ENCODE peak calls at places on chromosomes 11 and 22, in nine cellular contexts. W is right atrium auricular region, J is endodermal cell, T is PC-3, S is tibial artery, K is dorsolateral prefrontal cortex, Y is HL-60, H is PC-9, M is upper lobe of right lung. R is an unnamed sample.

GRCh38 chr22:36419177-36419911 is 31.6 kb upstream of the MYH9 start:
- DNase-seq in S (no peak), T (no peak), M (no peak), H (peak; percentile 93), K (no peak), W (peak; percentile 62), Y (no peak), J (peak; percentile 69), R (no peak)

GRCh38 chr11:118437736-118438125 is 1.4 kb downstream of the KMT2A start:
- DNase-seq in T (peak; percentile 44), J (no peak), S (peak; percentile 74), K (peak; percentile 58), M (no peak), H (no peak), W (no peak), Y (no peak), R (peak; percentile 3)

GRCh38 chr11:131218542-131218941 is 151.9 kb upstream of the NTM start:
- DNase-seq in S (no peak), K (no peak), J (no peak), T (no peak), W (no peak), H (no peak), M (no peak), Y (no peak), R (no peak)

GRCh38 chr11:1493650-1494244 is 7.2 kb upstream of the MOB2 start:
- DNase-seq in Y (no peak), W (no peak), H (no peak), M (no peak), T (no peak), J (no peak), S (no peak), K (no peak), R (no peak)

GRCh38 chr11:2509481-2510001 is 64.7 kb downstream of the KCNQ1 start:
- DNase-seq in M (peak; percentile 64), K (peak; percentile 30), W (peak; percentile 64), Y (no peak), H (no peak), J (no peak), S (peak; percentile 64), T (no peak), R (no peak)

GRCh38 chr22:48429621-48430020 is 1398.1 kb downstream of the BRD1 start:
- DNase-seq in T (no peak), J (no peak), K (peak; percentile 17), Y (no peak), S (peak; percentile 38), H (no peak), M (peak; percentile 34), W (no peak), R (no peak)

GRCh38 chr11:44178381-44178780 is 82.9 kb downstream of the EXT2 start:
- DNase-seq in T (no peak), S (no peak), K (no peak), Y (no peak), W (no peak), J (no peak), M (no peak), H (no peak), R (no peak)

GRCh38 chr22:17984114-17984513 is 40.2 kb downstream of the MICAL3 start:
- DNase-seq in Y (no peak), W (no peak), H (no peak), K (no peak), M (no peak), J (no peak), S (no peak), T (peak; percentile 53), R (no peak)

GRCh38 chr11:21933095-21933494 is 259.8 kb upstream of the ANO5 start:
- DNase-seq in M (no peak), Y (no peak), T (no peak), W (no peak), H (no peak), S (no peak), J (no peak), K (no peak), R (no peak)

GRCh38 chr11:59706518-59707285 is 6.9 kb downstream of the OR10V1 start:
- DNase-seq in H (peak; percentile 98), S (no peak), Y (no peak), T (peak; percentile 90), M (no peak), W (no peak), J (no peak), K (no peak), R (no peak)

GRCh38 chr22:43035250-43035649 is 20.3 kb upstream of the PACSIN2 start:
- DNase-seq in W (no peak), K (no peak), S (no peak), J (no peak), Y (no peak), M (no peak), H (no peak), T (no peak), R (no peak)

GRCh38 chr22:46122511-46122971 is 27.8 kb upstream of the PPARA start:
- DNase-seq in H (no peak), T (peak; percentile 69), K (peak; percentile 75), J (peak; percentile 89), M (peak; percentile 88), S (peak; percentile 83), W (no peak), Y (peak; percentile 44), R (peak; percentile 56)

GRCh38 chr11:72278911-72279310 is 34.9 kb upstream of the PHOX2A start:
- DNase-seq in H (peak; percentile 46), Y (no peak), S (no peak), M (no peak), K (no peak), W (no peak), J (no peak), T (peak; percentile 62), R (no peak)

GRCh38 chr11:43359432-43359818 is 705 bp downstream of the TTC17 start:
- DNase-seq in M (no peak), H (peak; percentile 46), J (no peak), W (no peak), S (no peak), T (peak; percentile 23), Y (no peak), K (no peak), R (no peak)

GRCh38 chr11:134149371-134149770 is 74.4 kb downstream of the NCAPD3 start:
- DNase-seq in Y (no peak), H (no peak), S (no peak), T (no peak), J (no peak), W (peak; percentile 54), K (no peak), M (no peak), R (no peak)

GRCh38 chr11:69882270-69882608 is 63.0 kb upstream of the FGF3 start:
- DNase-seq in S (no peak), T (no peak), M (peak; percentile 50), K (peak; percentile 15), H (peak; percentile 6), Y (no peak), W (no peak), J (no peak), R (no peak)
- TF ChIP-seq CTCF in S (no peak), T (peak; percentile 16), M (no peak), K (no peak), H (peak; percentile 20), Y (no peak), W (no peak), J (peak; percentile 12), R (no peak)

DNA sequence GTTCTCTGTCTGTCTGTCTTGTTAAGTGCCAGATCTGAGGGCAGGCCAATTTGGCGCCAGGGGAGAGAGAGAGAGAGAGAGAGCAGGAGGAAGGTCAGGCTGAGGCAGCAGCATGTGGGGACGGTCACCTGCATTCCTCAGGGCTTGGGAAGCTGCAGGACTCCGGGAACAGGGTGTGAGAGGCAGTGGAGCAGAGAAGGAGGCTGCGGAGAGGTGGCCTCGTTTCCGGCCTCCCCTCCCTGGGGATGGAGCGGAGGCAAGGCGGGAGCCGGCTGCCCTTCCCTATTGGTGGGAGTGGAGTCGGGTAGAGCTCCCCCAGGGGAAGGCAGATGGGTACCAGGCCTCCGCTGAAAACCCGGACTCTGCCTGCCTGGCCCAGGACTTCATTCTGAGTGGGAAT is 9.7 kb downstream of the CLMP start:
- DNase-seq in J (peak; percentile 78), M (no peak), Y (no peak), K (no peak), T (no peak), H (no peak), S (no peak), W (no peak), R (no peak)
- H3K27ac ChIP-seq in J (no peak overlapping the region), M (no peak overlapping the region), Y (no peak overlapping the region), K (no peak overlapping the region), T (peak overlapping the region; percentile 86), H (peak overlapping the region; percentile 70), S (no peak overlapping the region), W (no peak overlapping the region), R (no peak overlapping the region)

GRCh38 chr11:64526356-64526755 is 64.7 kb upstream of the SLC22A12 start:
- DNase-seq in W (no peak), Y (no peak), S (peak; percentile 46), M (peak; percentile 53), H (no peak), J (no peak), T (no peak), K (no peak), R (no peak)

GRCh38 chr11:64524534-64525042 is 66.4 kb upstream of the SLC22A12 start:
- DNase-seq in T (no peak), W (no peak), J (no peak), H (no peak), Y (no peak), S (peak; percentile 47), M (peak; percentile 18), K (peak; percentile 11), R (no peak)

GRCh38 chr11:64526795-64527194 is 64.2 kb upstream of the SLC22A12 start:
- DNase-seq in H (no peak), W (no peak), Y (no peak), K (no peak), J (no peak), T (no peak), S (no peak), M (peak; percentile 17), R (no peak)

GRCh38 chr11:64523456-64524187 is 67.4 kb upstream of the SLC22A12 start:
- DNase-seq in S (peak; percentile 20), J (no peak), M (peak; percentile 16), K (peak; percentile 53), W (no peak), H (no peak), Y (no peak), T (no peak), R (no peak)

DNA sequence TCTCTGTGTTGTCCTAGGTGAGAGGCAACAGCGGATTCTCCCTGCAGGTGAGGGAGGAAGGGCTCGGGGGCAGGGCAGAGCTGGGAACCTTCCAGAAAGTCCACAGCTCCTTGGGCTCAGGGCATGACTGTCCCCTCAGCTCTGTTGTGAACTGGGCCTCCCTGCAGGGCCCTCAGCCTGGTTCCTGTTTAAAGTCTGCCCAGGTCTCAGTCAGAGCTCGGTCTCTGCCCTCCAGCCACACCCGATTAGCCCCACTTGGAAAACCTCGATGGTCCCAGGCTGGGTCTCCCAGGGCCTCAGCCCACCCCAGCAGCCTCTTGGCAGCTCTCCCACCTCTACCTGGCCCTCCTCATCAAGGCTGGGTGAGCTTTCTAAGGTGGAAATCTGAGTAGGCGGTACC is 65.3 kb upstream of the SLC22A12 start:
- DNase-seq in J (no peak), K (no peak), H (no peak), S (peak; percentile 53), M (peak; percentile 45), W (no peak), T (no peak), Y (no peak), R (no peak)
- H3K27me3 ChIP-seq in J (peaks cover 95% of the 10 kb centered on the region), K (no peaks in the 10 kb centered on the region), H (peaks cover 98% of the 10 kb centered on the region), S (no peaks in the 10 kb centered on the region), M (peaks cover 17% of the 10 kb centered on the region), W (no peaks in the 10 kb centered on the region), T (peaks cover 97% of the 10 kb centered on the region), Y (no peaks in the 10 kb centered on the region), R (peaks cover 27% of the 10 kb centered on the region)

DNA sequence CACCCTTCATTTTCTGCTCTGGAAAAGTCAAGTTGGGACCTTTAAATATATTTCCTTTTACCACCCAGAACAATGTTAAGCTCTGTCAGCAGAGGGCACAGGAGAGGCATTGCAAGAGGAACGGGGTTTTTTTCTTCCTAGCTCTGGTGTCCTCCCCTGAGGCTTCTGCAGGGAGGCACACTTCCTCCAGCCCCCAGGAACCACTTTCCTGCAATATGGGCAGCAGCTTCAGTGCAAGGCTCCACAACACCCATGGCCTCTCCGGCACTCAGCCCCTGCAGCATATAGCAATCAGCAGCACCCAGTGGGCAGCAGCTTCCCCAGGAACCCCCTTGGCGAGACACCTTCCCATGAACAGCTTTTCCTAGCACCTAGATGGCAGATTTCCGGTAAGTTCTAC is 101.4 kb downstream of the SYT9 start:
- DNase-seq in W (no peak), M (no peak), Y (peak; percentile 3), S (no peak), H (no peak), K (no peak), T (peak; percentile 55), J (peak; percentile 79), R (no peak)
- TF ChIP-seq CTCF in W (no peak), M (peak; percentile 36), Y (peak; percentile 38), S (no peak), H (peak; percentile 60), K (no peak), T (peak; percentile 70), J (peak; percentile 84), R (no peak)